ENCODE peak calls at places on chromosomes 4 and X, in seven cellular contexts. N, I, H, Z, R, E and L are unnamed samples.

GRCh38 chr4:6776920-6777635 is 5.4 kb upstream of the KIAA0232 start:
- DNase-seq in R (no peak), N (no peak), H (no peak), Z (no peak), I (peak), E (no peak), L (no peak)

GRCh38 chr4:59135248-59135802 is 2025.1 kb upstream of the IGFBP7 start:
- DNase-seq in N (no peak), R (no peak), I (no peak), H (no peak), E (no peak), Z (no peak), L (no peak)

GRCh38 chr4:76741663-76742020 is 156.3 kb downstream of the SOWAHB start:
- DNase-seq in E (no peak), Z (no peak), R (no peak), I (no peak), N (no peak), H (no peak), L (no peak)

GRCh38 chr4:160869899-160870298 is 1293.9 kb downstream of the FSTL5 start:
- DNase-seq in R (no peak), I (no peak), Z (no peak), H (no peak), N (no peak), E (no peak), L (no peak)

GRCh38 chr4:114879916-114880315 is 233.5 kb downstream of the NDST4 start:
- DNase-seq in I (no peak), N (no peak), Z (no peak), R (no peak), E (no peak), H (no peak), L (no peak)

GRCh38 chrX:150762258-150762867 is 69.2 kb downstream of the MTMR1 start:
- DNase-seq in E (no peak), R (no peak), H (no peak), N (no peak), Z (no peak), I (no peak), L (no peak)

GRCh38 chr4:138611017-138611416 is 368.9 kb upstream of the SLC7A11 start:
- DNase-seq in Z (no peak), E (no peak), I (no peak), N (no peak), R (no peak), H (no peak), L (no peak)

GRCh38 chr4:152935661-152936445 is at the start of gene FHDC1:
- DNase-seq in I (no peak), H (no peak), N (no peak), R (peak), E (no peak), Z (no peak), L (no peak)

GRCh38 chrX:46325312-46325877 is 219.8 kb downstream of the ZNF674 start:
- DNase-seq in Z (no peak), N (peak), E (no peak), I (no peak), R (peak), H (no peak), L (peak)

GRCh38 chr4:1810765-1811164 is 17.7 kb downstream of the FGFR3 start:
- DNase-seq in Z (no peak), E (no peak), N (no peak), R (no peak), I (no peak), H (no peak), L (no peak)

GRCh38 chrX:12249997-12250396 is 111.7 kb downstream of the FRMPD4 start:
- DNase-seq in Z (no peak), N (no peak), H (no peak), R (no peak), I (no peak), E (no peak), L (no peak)

GRCh38 chrX:140815868-140816267 is 106.3 kb downstream of the LINC00632 start:
- DNase-seq in H (no peak), R (peak), N (peak), E (no peak), Z (no peak), I (no peak), L (peak)

GRCh38 chrX:153019166-153019565 is 25.2 kb upstream of the PNMA5 start:
- DNase-seq in Z (no peak), I (no peak), E (no peak), N (no peak), H (no peak), R (no peak), L (no peak)

GRCh38 chr4:80197132-80197573 is at the start of gene PRDM8:
- DNase-seq in E (no peak), N (peak), R (peak), H (no peak), I (no peak), Z (no peak), L (no peak)

GRCh38 chrX:68685722-68686683 is 38.5 kb downstream of the STARD8 start:
- DNase-seq in I (no peak), E (no peak), N (peak), Z (peak), H (peak), R (peak), L (no peak)

GRCh38 chr4:4474496-4474895 is 67.4 kb downstream of the STX18 start:
- DNase-seq in Z (no peak), E (no peak), N (no peak), I (no peak), H (no peak), R (no peak), L (no peak)

GRCh38 chrX:106726485-106727437 is at the start of gene RNF128:
- DNase-seq in E (no peak), N (peak), I (peak), R (peak), Z (no peak), H (peak), L (no peak)

GRCh38 chr4:84913176-84913575 is 53.3 kb downstream of the WDFY3 start:
- DNase-seq in E (no peak), Z (no peak), H (no peak), N (no peak), R (no peak), I (no peak), L (peak)

GRCh38 chr4:147198411-147199051 is 252.9 kb upstream of the TTC29 start:
- DNase-seq in N (peak), H (no peak), E (no peak), R (no peak), Z (no peak), I (no peak), L (no peak)

GRCh38 chr4:109755656-109756055 is 25.8 kb upstream of the PLA2G12A start:
- DNase-seq in H (no peak), R (no peak), E (no peak), N (peak), Z (no peak), I (no peak), L (no peak)

GRCh38 chr4:124183231-124183630 is 529.3 kb downstream of the ANKRD50 start:
- DNase-seq in E (no peak), I (no peak), N (no peak), H (no peak), R (no peak), Z (no peak), L (no peak)

GRCh38 chr4:836781-837301 is 10.9 kb upstream of the CPLX1 start:
- DNase-seq in R (no peak), N (no peak), H (no peak), E (no peak), Z (no peak), I (no peak), L (no peak)

GRCh38 chr4:37383579-37384229 is 139.2 kb downstream of the NWD2 start:
- DNase-seq in N (peak), R (peak), I (no peak), H (no peak), Z (no peak), E (peak), L (no peak)

GRCh38 chr4:52173470-52174055 is 122.5 kb downstream of the SPATA18 start:
- DNase-seq in N (peak), Z (no peak), E (peak), I (peak), H (peak), R (peak), L (no peak)

GRCh38 chr4:171378323-171378722 is 434.9 kb upstream of the GALNTL6 start:
- DNase-seq in Z (no peak), H (no peak), R (no peak), I (no peak), N (no peak), E (no peak), L (no peak)

GRCh38 chrX:68432648-68433047 is 647 bp downstream of the OPHN1 start:
- DNase-seq in H (no peak), I (no peak), R (peak), N (no peak), E (no peak), Z (peak), L (no peak)

GRCh38 chr4:137124278-137124932 is 407.9 kb downstream of the PCDH18 start:
- DNase-seq in Z (peak), H (no peak), N (peak), I (no peak), R (peak), E (no peak), L (peak)

GRCh38 chrX:14496674-14497073 is 32.7 kb upstream of the GLRA2 start:
- DNase-seq in R (no peak), N (no peak), I (no peak), E (no peak), Z (no peak), H (no peak), L (no peak)
- H3K4me3 ChIP-seq in R (peak), N (no peak), I (peak), E (no peak), Z (peak), H (no peak), L (no peak)

DNA sequence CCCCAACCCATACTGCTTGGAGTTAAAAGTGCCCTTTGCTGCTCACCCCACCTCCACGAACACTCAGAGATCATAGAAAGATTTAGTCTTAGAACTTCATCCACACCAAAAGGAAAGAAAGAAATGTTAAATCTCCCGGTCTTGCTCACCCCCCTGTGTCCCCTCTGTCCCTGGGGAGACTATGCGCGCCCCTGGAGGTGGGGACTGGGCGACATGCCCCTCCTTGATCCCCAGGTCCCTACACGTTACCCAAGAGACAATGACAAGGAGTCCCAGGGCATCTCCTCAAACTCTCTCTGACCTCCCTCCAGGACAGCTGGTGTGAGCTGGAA is 612 bp downstream of the ITM2A start:
- DNase-seq in E (peak), R (no peak), N (no peak), H (no peak), Z (no peak), I (no peak), L (no peak)
- H3K4me3 ChIP-seq in E (peak), R (no peak), N (peak), H (peak), Z (peak), I (peak), L (peak)

GRCh38 chr4:173038192-173038896 is 130.3 kb upstream of the GALNT7 start:
- DNase-seq in Z (no peak), H (no peak), R (no peak), I (no peak), E (no peak), N (no peak), L (no peak)
- H3K4me3 ChIP-seq in Z (no peak), H (no peak), R (no peak), I (no peak), E (no peak), N (no peak), L (no peak)

GRCh38 chrX:40169193-40170086 is 71.7 kb upstream of the BCOR start:
- DNase-seq in I (peak), H (peak), E (no peak), Z (peak), R (no peak), N (peak), L (peak)
- H3K4me3 ChIP-seq in I (no peak), H (no peak), E (no peak), Z (no peak), R (no peak), N (no peak), L (no peak)

GRCh38 chr4:184804621-184805020 is 21.1 kb downstream of the ACSL1 start:
- DNase-seq in N (no peak), Z (no peak), E (no peak), I (no peak), R (no peak), H (no peak), L (no peak)

GRCh38 chr4:184803133-184803532 is 22.6 kb downstream of the ACSL1 start:
- DNase-seq in R (no peak), N (no peak), H (no peak), Z (no peak), E (no peak), I (peak), L (no peak)

GRCh38 chr4:184802203-184803015 is 23.4 kb downstream of the ACSL1 start:
- DNase-seq in E (no peak), R (peak), H (no peak), Z (no peak), N (no peak), I (peak), L (peak)

GRCh38 chr4:184805462-184806245 is 20.1 kb downstream of the ACSL1 start:
- DNase-seq in N (no peak), E (no peak), Z (no peak), R (no peak), I (peak), H (peak), L (no peak)

GRCh38 chr4:184803884-184804283 is 21.9 kb downstream of the ACSL1 start:
- DNase-seq in N (no peak), R (no peak), Z (no peak), I (no peak), H (no peak), E (no peak), L (no peak)
- H3K4me3 ChIP-seq in N (no peak), R (no peak), Z (no peak), I (no peak), H (peak), E (no peak), L (no peak)

GRCh38 chr4:145830699-145831098 is 107.9 kb downstream of the ZNF827 start:
- DNase-seq in H (no peak), E (no peak), I (no peak), N (no peak), R (no peak), Z (no peak), L (no peak)

GRCh38 chr4:145828802-145829485 is 109.7 kb downstream of the ZNF827 start:
- DNase-seq in I (no peak), E (no peak), N (no peak), H (no peak), Z (no peak), R (no peak), L (no peak)

GRCh38 chr4:145827885-145828284 is 110.7 kb downstream of the ZNF827 start:
- DNase-seq in H (no peak), R (no peak), N (no peak), Z (no peak), I (no peak), E (no peak), L (no peak)

GRCh38 chr4:145825255-145825654 is 113.4 kb downstream of the ZNF827 start:
- DNase-seq in E (no peak), H (no peak), N (no peak), Z (no peak), I (no peak), R (no peak), L (no peak)

DNA sequence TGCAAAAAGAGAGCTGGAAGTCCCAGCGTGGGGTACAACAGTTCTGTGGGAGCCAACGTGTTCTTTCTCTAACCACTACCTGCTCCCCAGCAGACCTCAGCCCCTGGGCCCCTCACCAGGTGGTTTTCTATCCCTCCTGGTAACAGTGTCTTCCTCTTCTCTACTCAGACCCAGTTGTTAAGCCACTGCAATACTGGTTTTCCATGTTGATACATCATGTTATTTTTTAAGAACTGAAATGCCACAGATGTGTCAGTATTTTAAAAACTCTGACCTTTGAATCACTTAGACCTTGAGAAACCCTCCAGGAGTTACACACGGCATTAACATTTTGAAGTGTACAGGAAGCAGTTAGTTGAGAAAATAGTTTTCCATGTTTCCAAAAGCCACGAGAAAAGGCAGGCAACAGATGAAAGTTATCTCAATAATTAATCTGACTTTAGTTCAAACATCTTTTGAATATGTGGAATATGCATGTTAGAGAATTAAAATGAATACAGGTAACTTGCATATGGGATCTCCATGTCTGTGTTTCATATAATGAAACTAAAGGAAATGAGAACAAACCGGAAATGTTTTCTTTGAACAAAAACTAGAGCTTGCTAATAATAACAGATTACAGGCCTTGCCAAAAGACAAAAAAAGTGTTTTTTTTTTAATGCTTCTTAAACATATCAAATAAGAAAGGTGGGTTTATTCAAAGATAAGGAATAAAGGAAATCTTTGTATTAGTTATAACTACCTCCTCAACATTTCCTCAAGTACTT is 108.8 kb downstream of the ZNF827 start:
- DNase-seq in R (peak), Z (no peak), N (no peak), I (no peak), H (no peak), E (no peak), L (no peak)
- H3K4me3 ChIP-seq in R (peak), Z (no peak), N (no peak), I (no peak), H (no peak), E (no peak), L (no peak)

GRCh38 chr4:184815046-184815877 is 10.5 kb downstream of the ACSL1 start:
- DNase-seq in E (peak), N (peak), I (peak), Z (peak), R (peak), H (peak), L (peak)
- H3K4me3 ChIP-seq in E (no peak), N (no peak), I (no peak), Z (peak), R (peak), H (peak), L (no peak)

GRCh38 chr4:71004281-71004851 is 10.9 kb downstream of the DCK start:
- DNase-seq in I (no peak), H (no peak), Z (no peak), E (no peak), R (no peak), N (no peak), L (no peak)
- H3K4me3 ChIP-seq in I (no peak), H (no peak), Z (no peak), E (no peak), R (no peak), N (no peak), L (no peak)